ENCODE peak calls at places on chromosomes 7 and 10, in six cellular contexts. K is K562, O is HepG2, N is H1, U is SK-N-SH, C is GM12878. V is an unnamed sample.

GRCh38 chr7:136424058-136424457 is 444.4 kb upstream of the CHRM2 start:
- DNase-seq in N (no peak), U (no peak), C (no peak), K (no peak), O (no peak), V (no peak)

GRCh38 chr7:118286131-118286530 is 61.6 kb downstream of the ANKRD7 start:
- DNase-seq in C (no peak), N (no peak), K (no peak), O (no peak), U (no peak), V (no peak)

GRCh38 chr10:76080406-76080805 is 649.0 kb downstream of the LRMDA start:
- DNase-seq in N (no peak), U (no peak), K (no peak), C (no peak), O (no peak), V (no peak)

GRCh38 chr7:130923930-130924329 is 189.9 kb upstream of the KLF14 start:
- DNase-seq in K (no peak), O (no peak), C (no peak), U (no peak), N (no peak), V (no peak)

GRCh38 chr7:21690717-21691116 is 147.9 kb downstream of the DNAH11 start:
- DNase-seq in C (no peak), N (no peak), O (no peak), U (no peak), K (no peak), V (no peak)

GRCh38 chr7:50940621-50941020 is 157.9 kb upstream of the GRB10 start:
- DNase-seq in K (no peak), U (no peak), O (no peak), N (no peak), C (no peak), V (no peak)

GRCh38 chr7:47610506-47611044 is 28.7 kb upstream of the TNS3 start:
- DNase-seq in N (no peak), U (no peak), O (peak), C (no peak), K (no peak), V (peak)

GRCh38 chr7:135200824-135201331 is 10.4 kb downstream of the WDR91 start:
- DNase-seq in K (no peak), O (no peak), N (no peak), U (no peak), C (no peak), V (no peak)

GRCh38 chr7:12705878-12706277 is 18.4 kb downstream of the ARL4A start:
- DNase-seq in U (no peak), C (no peak), N (no peak), O (no peak), K (no peak), V (no peak)

GRCh38 chr7:157827863-157828160 is 491.0 kb downstream of the DNAJB6 start:
- DNase-seq in N (no peak), O (no peak), K (no peak), U (no peak), C (no peak), V (no peak)

DNA sequence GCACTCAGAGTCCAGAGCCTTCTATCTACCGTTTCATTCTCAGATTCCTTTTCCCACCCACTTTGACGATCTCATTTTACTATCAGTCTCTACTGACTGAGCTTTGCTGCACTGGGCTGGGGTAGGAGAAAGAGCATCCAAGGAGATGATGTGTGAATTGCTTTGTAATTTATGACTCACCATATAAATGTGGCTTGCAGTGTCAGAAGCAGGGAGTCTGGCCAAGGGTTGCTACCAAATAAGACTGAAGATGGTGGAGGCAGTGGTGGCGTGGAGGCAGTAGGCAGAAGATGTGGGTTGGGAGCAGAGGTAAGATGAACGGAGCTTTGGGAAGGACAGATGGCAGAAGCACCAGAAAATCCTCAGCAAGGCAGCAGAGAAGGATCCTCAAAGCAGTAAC is 73.3 kb upstream of the AGK start:
- DNase-seq in K (no peak), O (no peak), U (no peak), C (no peak), N (no peak), V (no peak)
- TF ChIP-seq MAX in K (no peak), O (no peak), U (no peak), C (no peak), N (no peak), V (no peak)

GRCh38 chr10:110641256-110641655 is 2.9 kb upstream of the RBM20 start:
- DNase-seq in K (peak), O (peak), C (no peak), U (peak), N (no peak), V (peak)
- TF ChIP-seq USF2 in K (peak), O (no peak), C (peak), U (no peak), N (peak), V (peak)

GRCh38 chr10:77653210-77653609 is 15.6 kb upstream of the KCNMA1 start:
- DNase-seq in N (no peak), C (no peak), O (no peak), K (no peak), U (no peak), V (no peak)
- TF ChIP-seq EP300 in N (no peak), C (no peak), O (no peak), K (no peak), U (no peak), V (no peak)

DNA sequence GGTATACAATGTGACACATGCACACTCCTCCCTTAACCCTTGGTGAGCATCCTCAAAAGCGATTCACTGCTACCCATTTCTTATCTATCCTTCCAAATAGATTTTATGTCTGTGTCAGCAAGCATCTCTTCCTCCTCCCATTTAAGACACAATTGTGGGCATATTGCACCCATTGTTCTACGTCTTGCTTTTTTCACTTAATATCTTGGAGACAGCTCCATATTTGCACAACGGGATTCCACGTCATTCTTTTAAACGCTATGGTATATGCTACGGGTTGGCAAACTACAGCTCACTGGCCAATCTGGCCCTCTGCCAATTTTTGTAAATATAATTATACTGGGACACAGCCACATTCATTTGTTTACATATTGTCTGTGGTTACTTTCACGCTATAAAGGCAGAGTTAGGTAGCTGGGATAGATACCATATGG is 88.6 kb downstream of the RNF216 start:
- DNase-seq in K (no peak), C (no peak), N (no peak), U (peak), O (no peak), V (peak)
- TF ChIP-seq MAX in K (no peak), C (no peak), N (no peak), U (no peak), O (no peak), V (peak)

GRCh38 chr10:79336276-79336675 is 11.0 kb upstream of the PPIF start:
- DNase-seq in O (no peak), K (no peak), N (no peak), U (no peak), C (no peak), V (no peak)

GRCh38 chr10:79335094-79335469 is 12.2 kb upstream of the PPIF start:
- DNase-seq in K (no peak), U (no peak), N (no peak), C (no peak), O (no peak), V (no peak)

GRCh38 chr10:79334573-79334972 is 12.7 kb upstream of the PPIF start:
- DNase-seq in C (no peak), O (no peak), K (no peak), N (no peak), U (no peak), V (no peak)

GRCh38 chr10:79336739-79337138 is 10.5 kb upstream of the PPIF start:
- DNase-seq in C (no peak), N (no peak), O (no peak), K (no peak), U (no peak), V (no peak)

GRCh38 chr10:79335470-79336235 is 11.6 kb upstream of the PPIF start:
- DNase-seq in K (no peak), O (peak), U (no peak), C (no peak), N (no peak), V (no peak)
- TF ChIP-seq USF2 in K (no peak), O (no peak), U (no peak), C (no peak), N (no peak), V (no peak)

V was measured in A549.